ENCODE peak calls at places on chromosomes 13 and 19, in four cellular contexts. D is WTC11, J is SK-N-SH, H is HepG2. O is an unnamed sample.

GRCh38 chr13:46184277-46184699 is 2.3 kb upstream of the LCP1 start:
- DNase-seq in D (peak; percentile 72), J (peak; percentile 24), H (peak; percentile 28), O (no peak)

GRCh38 chr19:38213911-38214625 is 10.0 kb downstream of the DPF1 start:
- DNase-seq in D (no peak), J (no peak), H (no peak), O (peak; percentile 61)

GRCh38 chr19:49363265-49364082 is at the start of gene DKKL1:
- DNase-seq in D (peak; percentile 100), J (peak; percentile 89), H (peak; percentile 96), O (peak; percentile 99)

GRCh38 chr19:21688464-21688863 is 78.9 kb downstream of the ZNF100 start:
- DNase-seq in D (no peak), J (no peak), H (no peak), O (no peak)

GRCh38 chr13:46181799-46182490 is at the start of gene LCP1:
- DNase-seq in D (no peak), J (no peak), H (no peak), O (no peak)

GRCh38 chr13:101398191-101398590 is 18.1 kb downstream of the NALCN start:
- DNase-seq in D (no peak), J (no peak), H (no peak), O (peak; percentile 81)

GRCh38 chr19:23116802-23117571 is at the start of gene ZNF730:
- DNase-seq in D (peak; percentile 84), J (peak; percentile 85), H (no peak), O (peak; percentile 68)

GRCh38 chr13:26785845-26786630 is 25.5 kb upstream of the GPR12 start:
- DNase-seq in D (peak; percentile 41), J (no peak), H (no peak), O (no peak)

GRCh38 chr13:44197791-44198770 is 175.5 kb upstream of the SERP2 start:
- DNase-seq in D (no peak), J (no peak), H (no peak), O (peak; percentile 17)

GRCh38 chr19:48698046-48698445 is 2.3 kb downstream of the FUT2 start:
- DNase-seq in D (no peak), J (no peak), H (no peak), O (peak; percentile 74)

GRCh38 chr19:45780448-45781281 is 1.6 kb downstream of the DMPK start:
- DNase-seq in D (no peak), J (no peak), H (peak; percentile 47), O (no peak)

GRCh38 chr19:55173717-55174409 is 6.2 kb downstream of the SYT5 start:
- DNase-seq in D (peak; percentile 96), J (peak; percentile 74), H (peak; percentile 39), O (peak; percentile 43)
- TF ChIP-seq USF2 in D (no peak), J (no peak), H (no peak), O (no peak)

DNA sequence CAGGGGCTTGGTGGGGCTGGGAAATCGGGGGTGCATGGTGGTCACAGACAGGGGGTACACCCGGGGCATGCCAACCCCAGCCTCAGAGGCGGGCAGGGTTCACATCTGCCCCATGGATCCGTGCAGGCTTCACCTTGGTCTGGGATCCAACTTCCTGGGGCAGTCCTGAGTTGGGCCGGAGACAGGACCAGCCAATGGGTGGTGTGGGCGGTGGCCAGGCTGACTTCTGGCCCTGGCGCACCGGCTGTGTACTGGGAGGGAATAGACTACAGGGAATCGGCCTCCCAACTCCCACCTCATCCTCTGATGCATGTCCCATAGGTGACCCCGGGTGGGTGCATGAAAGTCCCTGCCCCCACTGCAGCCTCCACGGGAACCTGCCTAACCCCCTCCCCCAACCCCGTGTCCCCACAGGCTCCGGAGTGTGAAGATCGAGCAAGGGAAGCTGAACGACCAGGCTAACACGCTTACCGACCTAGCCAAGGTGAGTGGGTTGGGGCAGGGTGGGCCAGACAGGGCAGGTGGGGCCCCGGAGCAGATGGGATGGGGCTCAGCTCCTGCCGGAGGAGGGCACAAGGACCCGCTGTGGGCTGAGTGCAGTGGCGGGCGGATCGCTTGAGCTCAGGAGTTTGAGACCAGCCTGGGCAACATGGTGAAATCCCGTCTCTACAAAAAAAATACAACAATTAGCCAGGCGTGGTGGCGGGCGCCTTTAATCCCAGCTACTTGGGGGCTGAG is 14.7 kb upstream of the ARRDC2 start:
- DNase-seq in D (no peak), J (no peak), H (no peak), O (no peak)
- TF ChIP-seq USF2 in D (no peak), J (no peak), H (no peak), O (no peak)

DNA sequence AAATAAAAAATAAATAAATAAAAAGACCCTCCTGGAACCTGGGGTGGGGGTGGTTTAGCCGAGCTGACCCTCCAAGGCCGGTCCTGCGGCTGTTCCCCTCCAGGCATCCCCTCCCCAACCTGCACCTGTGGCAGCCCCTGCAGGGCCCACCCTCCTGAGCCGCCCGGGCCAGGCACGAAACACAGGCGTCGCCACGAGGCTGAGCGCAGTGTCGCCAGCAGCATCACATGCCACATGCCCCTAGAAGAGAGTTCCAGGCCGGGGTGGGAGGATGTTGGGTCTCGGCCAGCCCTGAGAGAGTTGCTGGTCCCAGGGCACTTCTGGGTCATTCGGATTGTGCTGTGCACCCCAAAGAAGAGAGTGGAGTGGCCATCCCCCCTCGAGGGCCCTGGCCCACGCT is 82.0 kb downstream of the KDM4B start:
- DNase-seq in D (no peak), J (no peak), H (no peak), O (no peak)
- TF ChIP-seq USF2 in D (no peak), J (no peak), H (no peak), O (no peak)

DNA sequence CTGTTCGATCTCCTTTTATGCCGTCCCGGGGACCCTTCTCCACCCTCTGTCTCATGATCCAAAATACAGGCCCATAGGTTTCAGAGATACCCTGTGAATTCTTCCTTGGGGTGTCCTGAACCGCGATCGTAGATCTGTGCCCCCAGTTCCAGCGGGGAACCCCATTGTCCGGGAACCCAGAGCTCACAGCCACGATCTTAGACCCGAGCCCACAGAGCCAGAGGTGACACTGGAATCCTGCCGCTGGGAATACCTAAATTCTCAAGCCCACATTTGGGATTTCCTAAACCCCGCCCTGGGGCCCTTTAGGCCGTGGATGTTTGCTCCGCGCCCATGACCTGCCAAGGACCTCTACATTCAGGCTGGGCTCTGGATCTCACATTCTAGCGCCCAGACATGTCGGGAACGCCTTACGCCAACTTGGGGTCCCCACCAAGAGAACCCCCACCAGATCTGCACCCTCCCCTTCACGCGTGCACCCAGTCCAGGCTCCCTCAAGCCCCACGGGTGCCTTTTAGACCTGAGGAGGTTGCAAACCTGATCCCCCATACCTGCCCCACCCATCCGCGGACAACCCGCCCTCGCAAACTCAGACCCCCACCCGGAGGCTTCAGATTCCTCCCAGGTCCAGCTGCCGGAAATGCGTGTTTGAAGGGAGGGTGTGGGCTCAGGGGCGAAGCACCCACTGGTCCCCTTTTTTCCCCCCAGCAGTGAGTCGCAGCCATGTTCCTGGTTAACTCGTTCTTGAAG is 598 bp downstream of the CAPNS1 start:
- DNase-seq in D (peak; percentile 60), J (peak; percentile 88), H (peak; percentile 53), O (peak; percentile 52)
- TF ChIP-seq USF2 in D (no peak), J (no peak), H (no peak), O (no peak)

DNA sequence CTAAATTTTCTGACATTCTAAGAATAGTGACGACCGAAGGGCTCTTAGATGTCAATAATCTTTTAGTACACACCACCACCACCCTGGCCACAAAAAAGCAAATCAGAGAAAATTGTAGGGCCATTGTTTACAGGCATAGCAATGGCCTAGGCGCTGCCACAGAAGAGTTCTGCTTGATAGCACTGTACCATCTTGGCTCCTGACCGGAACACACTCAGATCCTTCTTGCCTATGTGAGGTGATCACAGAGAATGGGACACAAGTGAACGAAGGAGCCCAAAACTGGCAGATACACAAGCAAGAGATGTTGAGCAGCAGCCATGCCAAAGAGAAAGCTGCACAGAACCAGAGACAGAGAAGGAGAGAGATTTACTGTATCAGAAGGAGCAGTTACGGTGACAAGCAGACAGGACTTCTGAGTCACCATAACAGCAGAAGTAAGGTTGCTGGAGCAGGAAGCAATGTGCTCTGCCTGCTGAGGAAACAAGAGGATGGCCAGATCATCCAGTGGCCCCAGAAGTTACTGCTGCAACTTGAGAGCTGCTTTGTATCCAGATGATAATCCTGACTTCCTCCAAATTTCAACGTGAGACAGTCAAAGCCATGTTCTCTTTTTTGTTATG is 105.2 kb downstream of the SLITRK6 start:
- DNase-seq in D (no peak), J (no peak), H (no peak), O (peak; percentile 44)
- TF ChIP-seq USF2 in D (no peak), J (no peak), H (no peak), O (no peak)

GRCh38 chr13:34034411-34034810 is 216.5 kb downstream of the RFC3 start:
- DNase-seq in D (no peak), J (no peak), H (no peak), O (no peak)
- TF ChIP-seq USF2 in D (no peak), J (no peak), H (no peak), O (no peak)

GRCh38 chr13:86581711-86582110 is 782.5 kb upstream of the SLITRK6 start:
- DNase-seq in D (no peak), J (no peak), H (no peak), O (peak; percentile 69)
- TF ChIP-seq USF2 in D (no peak), J (no peak), H (no peak), O (no peak)

GRCh38 chr13:49097374-49097773 is 121.7 kb downstream of the FNDC3A start:
- DNase-seq in D (no peak), J (no peak), H (peak; percentile 70), O (peak; percentile 85)
- TF ChIP-seq USF2 in D (no peak), J (no peak), H (no peak), O (no peak)

GRCh38 chr13:103324641-103325040 is 258.4 kb upstream of the SLC10A2 start:
- DNase-seq in D (no peak), J (peak; percentile 9), H (no peak), O (no peak)

GRCh38 chr13:103328899-103329298 is 262.7 kb upstream of the SLC10A2 start:
- DNase-seq in D (no peak), J (no peak), H (no peak), O (no peak)

DNA sequence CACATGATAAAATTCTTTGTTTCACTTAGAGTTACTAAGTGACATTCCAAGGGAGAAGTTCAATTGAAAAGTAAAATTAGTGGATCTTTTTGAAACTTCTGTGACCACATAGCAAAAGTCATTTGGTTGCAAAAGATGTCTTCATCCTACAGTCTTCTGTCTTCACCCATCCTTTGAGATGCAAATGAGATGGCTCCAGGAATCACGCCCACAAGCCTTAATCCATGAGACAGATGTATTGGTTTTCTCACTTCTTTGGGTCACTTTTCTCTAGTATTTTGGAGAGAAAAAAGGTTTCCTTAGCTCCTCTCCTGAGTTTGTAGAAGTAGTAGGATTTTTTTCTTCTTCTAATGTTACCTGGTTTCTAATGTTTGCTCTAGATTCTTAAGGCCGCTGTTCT is 259.5 kb upstream of the SLC10A2 start:
- DNase-seq in D (no peak), J (no peak), H (no peak), O (no peak)
- TF ChIP-seq USF2 in D (no peak), J (no peak), H (no peak), O (no peak)

GRCh38 chr19:35213678-35214632 is 14.6 kb downstream of the FAM187B start:
- DNase-seq in D (no peak), J (peak; percentile 72), H (no peak), O (peak; percentile 64)
- TF ChIP-seq USF2 in D (no peak), J (no peak), H (no peak), O (peak; percentile 34)

O was measured in IMR-90.